ENCODE peak calls at places on chromosome 19, in four cellular contexts. O is K562, C is IMR-90, X is GM12878. S is an unnamed sample.
A peak's percentile ranks its signal among the peaks of the same experiment; 100 is the strongest.

GRCh38 chr19:49344516-49345423 is 9.6 kb downstream of the CD37 start:
- DNase-seq in O (no peak), C (no peak), X (no peak), S (no peak)

GRCh38 chr19:55643003-55643732 is at the start of gene ZNF581:
- DNase-seq in O (peak; percentile 87), C (peak; percentile 78), X (peak; percentile 59), S (peak; percentile 90)

GRCh38 chr19:3343619-3344502 is 22.5 kb upstream of the NFIC start:
- DNase-seq in O (peak; percentile 92), C (peak; percentile 78), X (no peak), S (no peak)

GRCh38 chr19:57241181-57241580 is 749 bp downstream of the ZNF805 start:
- DNase-seq in O (no peak), C (peak; percentile 37), X (no peak), S (no peak)

GRCh38 chr19:56765107-56765506 is 75.4 kb downstream of the PEG3 start:
- DNase-seq in O (no peak), C (no peak), X (no peak), S (no peak)

GRCh38 chr19:21947775-21948174 is 63.0 kb downstream of the ZNF208 start:
- DNase-seq in O (peak; percentile 13), C (no peak), X (no peak), S (no peak)

GRCh38 chr19:6412111-6412999 is 12.3 kb downstream of the KHSRP start:
- DNase-seq in O (peak; percentile 73), C (no peak), X (no peak), S (peak; percentile 90)

GRCh38 chr19:19820774-19821315 is 705 bp downstream of the ZNF506 start:
- DNase-seq in O (no peak), C (no peak), X (no peak), S (no peak)

GRCh38 chr19:27794444-27795042 is 1418.4 kb downstream of the UQCRFS1 start:
- DNase-seq in O (peak; percentile 24), C (peak; percentile 47), X (no peak), S (peak; percentile 61)

GRCh38 chr19:49916839-49917733 is 11.9 kb upstream of the ATF5 start:
- DNase-seq in O (no peak), C (no peak), X (no peak), S (no peak)

GRCh38 chr19:11480927-11481776 is at the start of gene ELAVL3:
- DNase-seq in O (no peak), C (no peak), X (no peak), S (no peak)

GRCh38 chr19:32566246-32566830 is 14.7 kb upstream of the PDCD5 start:
- DNase-seq in O (no peak), C (peak; percentile 29), X (no peak), S (no peak)
- TF ChIP-seq CHD1 in O (no peak), C (no peak), X (no peak), S (no peak)

GRCh38 chr19:40397568-40397906 is 7.6 kb upstream of the HIPK4 start:
- DNase-seq in O (no peak), C (no peak), X (no peak), S (no peak)

GRCh38 chr19:40396886-40397567 is 7.0 kb upstream of the HIPK4 start:
- DNase-seq in O (no peak), C (no peak), X (no peak), S (no peak)

GRCh38 chr19:40395956-40396355 is 6.0 kb upstream of the HIPK4 start:
- DNase-seq in O (no peak), C (no peak), X (no peak), S (no peak)

GRCh38 chr19:40400521-40400920 is 10.5 kb upstream of the HIPK4 start:
- DNase-seq in O (no peak), C (no peak), X (no peak), S (no peak)

DNA sequence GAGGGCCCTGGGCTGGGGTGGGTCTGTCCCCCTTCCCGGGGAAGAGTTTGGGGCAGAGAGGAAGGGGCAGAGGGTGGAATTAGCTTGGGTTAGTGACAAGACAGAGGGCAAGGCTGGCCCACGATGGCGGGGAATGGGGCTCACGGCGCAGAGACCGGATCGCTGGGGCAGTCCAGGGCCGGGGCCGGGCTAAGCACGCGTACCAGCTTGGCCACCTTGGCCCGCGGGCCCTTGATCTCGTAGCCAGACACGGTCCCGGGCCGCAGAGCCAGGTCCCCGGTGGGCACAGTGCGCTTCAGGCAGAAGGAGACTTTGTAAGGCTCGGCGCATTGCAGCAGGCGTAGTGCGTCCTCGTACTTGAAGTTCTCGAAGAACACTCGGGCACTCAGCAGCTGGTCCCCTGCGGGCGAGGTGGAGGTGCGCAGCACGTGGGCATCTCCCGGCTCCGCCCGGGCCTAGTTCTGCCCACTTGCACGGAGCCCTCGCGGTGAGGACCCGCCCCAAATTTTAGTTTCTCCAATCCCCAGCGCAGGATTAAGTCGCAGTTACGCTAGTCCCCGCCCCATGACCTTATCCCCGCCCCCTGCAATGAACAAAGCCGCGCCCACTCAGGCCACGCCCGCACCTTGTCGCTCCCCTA is 8.6 kb upstream of the HIPK4 start:
- DNase-seq in O (peak; percentile 93), C (no peak), X (no peak), S (no peak)
- TF ChIP-seq CHD1 in O (no peak), C (no peak), X (no peak), S (no peak)

DNA sequence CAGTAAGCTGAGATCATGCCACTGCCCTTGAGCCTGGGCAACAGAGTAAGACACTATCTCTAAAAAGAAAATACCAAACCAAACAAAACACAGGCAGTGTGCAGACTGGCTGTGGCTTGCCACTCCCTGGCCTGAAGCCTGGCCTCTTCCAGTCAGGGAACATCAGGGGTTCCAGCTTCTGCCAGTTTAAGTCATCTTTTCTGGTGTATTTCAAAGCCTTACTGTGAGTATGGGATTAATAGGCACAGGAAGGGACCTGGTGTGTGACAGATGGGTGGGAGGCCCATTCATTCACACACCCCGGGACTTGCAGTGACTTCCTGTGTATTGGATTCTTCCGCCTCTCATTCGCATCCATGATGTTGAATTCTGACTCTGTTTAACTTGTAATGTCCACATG is 26.9 kb upstream of the F2RL3 start:
- DNase-seq in O (no peak), C (no peak), X (no peak), S (no peak)
- TF ChIP-seq CHD1 in O (no peak), C (no peak), X (no peak), S (no peak)

DNA sequence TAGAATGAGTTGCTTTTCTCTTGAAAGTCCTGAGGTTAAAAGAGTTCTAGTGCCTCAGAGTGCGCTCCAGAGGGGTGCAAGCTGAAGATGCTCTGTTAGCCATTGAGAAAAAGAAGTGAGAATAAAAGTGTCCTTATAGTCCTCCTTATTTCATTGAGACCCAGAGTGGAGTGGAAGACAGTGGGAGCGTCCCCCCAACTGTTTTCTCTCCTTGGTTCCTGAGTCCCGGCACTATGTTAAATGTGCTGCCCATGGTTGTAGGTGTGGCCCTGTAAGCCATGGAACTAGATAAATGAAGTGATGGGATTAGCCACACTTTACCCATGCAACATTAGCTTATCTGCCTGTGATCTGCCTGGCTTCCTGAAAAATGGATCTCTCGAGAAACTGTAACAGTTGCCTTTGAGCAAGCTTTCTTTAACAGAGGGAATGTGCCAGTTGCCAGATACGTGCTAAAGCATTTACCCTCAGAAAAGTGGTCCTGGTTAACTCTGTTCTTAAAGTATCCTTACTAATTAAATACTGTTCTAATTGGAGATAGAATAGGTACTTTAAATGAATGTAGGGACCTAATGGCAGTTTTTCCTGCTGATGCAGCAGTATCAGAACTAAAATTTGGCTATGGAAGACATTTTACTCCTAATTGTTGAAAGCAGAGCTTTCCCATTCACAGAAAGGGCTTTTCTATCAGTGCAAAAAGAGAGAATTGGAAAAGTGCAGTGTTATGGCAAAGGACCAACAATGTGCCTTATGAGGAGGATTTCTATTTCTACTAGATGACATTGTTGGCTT is 21.4 kb upstream of the PSG9 start:
- DNase-seq in O (no peak), C (no peak), X (no peak), S (peak; percentile 45)
- TF ChIP-seq CHD1 in O (no peak), C (no peak), X (no peak), S (no peak)

DNA sequence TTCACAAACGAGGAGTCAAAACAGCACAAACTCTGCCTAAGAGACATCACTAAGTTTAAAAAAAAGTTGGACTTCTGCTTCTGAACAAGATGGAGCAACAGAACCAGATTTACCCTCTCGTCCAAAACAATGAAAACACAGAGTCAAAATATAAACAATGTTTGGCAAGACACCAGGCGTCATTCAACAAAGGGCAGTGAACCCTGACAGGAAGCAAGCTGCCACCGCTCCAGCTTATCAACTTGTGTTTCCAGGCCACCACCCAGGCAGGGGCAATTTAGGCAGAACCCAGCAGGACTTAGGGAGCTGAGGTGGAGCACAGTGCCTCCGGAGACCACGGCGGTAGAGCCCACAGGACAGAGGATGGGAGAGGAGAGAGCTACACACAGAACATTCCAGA is 8.6 kb upstream of the NAPA start:
- DNase-seq in O (no peak), C (no peak), X (no peak), S (no peak)
- TF ChIP-seq CHD1 in O (no peak), C (no peak), X (no peak), S (no peak)

DNA sequence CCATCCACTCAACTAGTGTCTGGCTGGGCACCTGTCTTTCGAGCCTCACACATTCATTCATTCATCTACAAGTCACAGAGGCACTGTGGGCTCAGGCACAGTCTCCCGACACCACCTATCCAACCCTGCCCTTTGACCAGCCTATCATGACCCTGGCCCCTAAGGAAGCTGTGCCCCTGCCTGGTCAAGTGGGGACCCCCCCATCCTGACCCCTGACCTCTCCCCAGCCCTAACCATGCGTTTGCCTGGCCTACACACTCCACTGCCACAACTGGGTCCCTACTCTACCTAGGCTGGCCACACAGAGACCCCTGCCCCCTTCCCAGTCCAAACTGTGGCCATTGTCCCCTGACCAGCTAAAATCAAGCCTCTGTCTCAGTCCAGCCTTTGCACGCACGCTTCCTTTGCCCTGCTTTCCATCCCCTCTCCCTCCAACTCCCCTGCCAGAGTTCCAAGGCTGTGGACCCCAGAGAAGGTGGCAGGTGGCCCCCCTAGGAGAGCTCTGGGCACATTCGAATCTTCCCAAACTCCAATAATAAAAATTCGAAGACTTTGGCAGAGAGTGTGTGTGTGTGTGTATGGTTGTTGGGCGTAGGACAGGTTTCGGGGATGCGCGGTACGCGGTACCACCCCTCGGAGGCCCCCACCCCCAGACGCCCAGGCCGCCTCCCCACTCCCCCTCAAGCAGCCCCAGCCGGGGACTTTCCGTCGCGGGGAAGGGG is 404 bp upstream of the IL27RA start:
- DNase-seq in O (no peak), C (no peak), X (no peak), S (no peak)
- TF ChIP-seq CHD1 in O (no peak), C (no peak), X (no peak), S (no peak)

GRCh38 chr19:9917322-9917721 is 19.0 kb downstream of the OLFM2 start:
- DNase-seq in O (peak; percentile 90), C (peak; percentile 60), X (no peak), S (no peak)
- TF ChIP-seq CHD1 in O (no peak), C (no peak), X (no peak), S (no peak)

DNA sequence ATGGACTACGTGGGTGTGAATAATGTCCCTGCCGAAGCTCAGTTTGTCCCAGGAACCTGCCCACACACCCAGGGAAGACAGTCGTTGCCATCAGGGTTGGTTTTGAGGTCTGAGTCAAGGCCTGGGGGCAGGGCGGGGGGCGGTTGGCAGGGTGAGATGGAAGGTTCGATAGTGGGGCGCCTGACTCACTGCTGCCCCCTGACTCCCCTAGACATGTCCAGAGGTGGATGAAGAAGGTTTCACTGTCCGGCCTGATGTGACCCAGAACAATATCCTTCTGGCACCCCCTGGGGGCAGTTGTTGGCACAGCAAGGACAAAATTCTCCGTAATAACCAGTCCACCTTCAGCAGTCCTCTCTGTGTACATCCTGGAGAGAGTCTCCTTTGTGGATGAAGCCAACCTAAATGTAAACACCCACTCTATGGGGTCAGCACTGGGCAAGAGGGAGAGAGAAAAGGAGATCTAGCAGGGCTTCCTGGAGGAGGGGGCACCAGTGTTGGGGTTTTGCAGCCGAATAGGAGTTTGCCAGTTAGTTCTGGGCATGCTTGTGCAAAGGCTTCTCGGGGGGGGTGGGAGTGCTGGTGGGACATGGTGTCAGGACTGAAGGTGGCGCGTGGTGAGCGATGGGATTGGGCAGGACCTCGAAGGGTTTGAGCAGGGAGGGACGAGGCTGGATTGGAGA is 19.6 kb upstream of the B3GNT3 start:
- DNase-seq in O (peak; percentile 64), C (peak; percentile 19), X (no peak), S (no peak)
- TF ChIP-seq CHD1 in O (no peak), C (no peak), X (no peak), S (no peak)

GRCh38 chr19:33603377-33603776 is 18.4 kb upstream of the CHST8 start:
- DNase-seq in O (no peak), C (no peak), X (no peak), S (no peak)
- TF ChIP-seq CHD1 in O (no peak), C (no peak), X (no peak), S (no peak)